ENCODE peak calls at places on chromosome 1, in eight cellular contexts. F is cerebellar cortex; X is CD4-positive, alpha-beta memory T cell; S is nephron progenitor cell; Y is T-helper 2 cell; C is dorsolateral prefrontal cortex; L is right lobe of liver; G is CD8-positive, alpha-beta T cell. W is an unnamed sample.

GRCh38 chr1:233679598-233679997 is 65.7 kb downstream of the KCNK1 start:
- DNase-seq in L (no peak), F (no peak), X (no peak), C (no peak), Y (no peak), S (no peak), G (no peak), W (no peak)

GRCh38 chr1:27955076-27955475 is 4.7 kb upstream of the XKR8 start:
- DNase-seq in G (no peak), L (no peak), X (no peak), C (no peak), S (no peak), F (no peak), Y (no peak), W (no peak)

GRCh38 chr1:107935396-107936064 is 29.4 kb downstream of the VAV3 start:
- DNase-seq in Y (peak; percentile 15), L (no peak), S (no peak), C (no peak), F (no peak), G (no peak), X (peak; percentile 6), W (no peak)

GRCh38 chr1:229599218-229599812 is 26.6 kb downstream of the TAF5L start:
- DNase-seq in C (no peak), F (no peak), X (no peak), S (no peak), L (no peak), G (no peak), Y (no peak), W (no peak)

GRCh38 chr1:22749919-22750670 is 39.5 kb downstream of the EPHB2 start:
- DNase-seq in X (no peak), S (no peak), G (no peak), L (no peak), C (no peak), Y (no peak), F (no peak), W (no peak)

GRCh38 chr1:2564006-2564814 is 8.0 kb downstream of the TNFRSF14 start:
- DNase-seq in X (no peak), Y (no peak), F (no peak), C (no peak), G (no peak), L (no peak), S (no peak), W (no peak)

GRCh38 chr1:220702733-220703704 is 12.9 kb downstream of the C1orf115 start:
- DNase-seq in C (no peak), X (no peak), F (no peak), G (no peak), L (no peak), Y (no peak), S (no peak), W (no peak)

GRCh38 chr1:227317541-227318002 is 720 bp downstream of the CDC42BPA start:
- DNase-seq in Y (no peak), L (peak; percentile 43), C (peak; percentile 70), G (no peak), S (peak; percentile 63), X (peak; percentile 4), F (peak; percentile 72), W (no peak)

GRCh38 chr1:155038602-155039307 is 5.1 kb downstream of the DCST1 start:
- DNase-seq in Y (no peak), L (no peak), C (no peak), G (no peak), F (no peak), S (no peak), X (no peak), W (no peak)

GRCh38 chr1:222592171-222592570 is 2.4 kb upstream of the TAF1A start:
- DNase-seq in G (no peak), F (no peak), Y (no peak), S (no peak), C (no peak), L (no peak), X (no peak), W (no peak)

GRCh38 chr1:220990417-220991337 is 111.4 kb downstream of the HLX start:
- DNase-seq in L (no peak), S (no peak), X (no peak), G (no peak), C (no peak), Y (no peak), F (no peak), W (no peak)

GRCh38 chr1:21605964-21606705 is 63.0 kb downstream of the RAP1GAP start:
- DNase-seq in S (no peak), G (no peak), C (no peak), L (no peak), X (no peak), F (no peak), Y (no peak), W (no peak)

GRCh38 chr1:54342764-54343687 is 63.2 kb downstream of the SSBP3 start:
- DNase-seq in C (peak; percentile 73), L (no peak), F (no peak), S (peak; percentile 37), Y (no peak), G (no peak), X (no peak), W (no peak)

W was measured in T-helper 17 cell.